ENCODE peak calls at places on chromosomes 12 and 14, in eight cellular contexts. Y is uterus, K is pancreas, R is cardiac muscle cell, M is right cardiac atrium, P is OCI-LY7, N is endodermal cell, T is astrocyte. L is an unnamed sample.

GRCh38 chr14:77094672-77095284 is 3.3 kb upstream of the CIPC start:
- DNase-seq in Y (peak; percentile 75), K (peak; percentile 74), R (peak; percentile 89), M (peak; percentile 91), P (peak; percentile 79), N (peak; percentile 95), T (peak; percentile 44), L (peak; percentile 90)

GRCh38 chr12:69898236-69898635 is 73.2 kb downstream of the MYRFL start:
- DNase-seq in Y (no peak), K (no peak), R (peak; percentile 36), M (no peak), P (no peak), N (no peak), T (peak; percentile 86), L (no peak)

GRCh38 chr12:262817-263216 is at the start of gene SLC6A13:
- DNase-seq in Y (no peak), K (no peak), R (no peak), M (peak; percentile 57), P (no peak), N (no peak), T (peak; percentile 47), L (no peak)

GRCh38 chr14:50823763-50824636 is 7.0 kb downstream of the NIN start:
- DNase-seq in Y (no peak), K (peak; percentile 35), R (no peak), M (no peak), P (peak; percentile 50), N (no peak), T (no peak), L (no peak)

GRCh38 chr14:71675126-71675901 is 256.9 kb upstream of the RGS6 start:
- DNase-seq in Y (no peak), K (no peak), R (no peak), M (no peak), P (no peak), N (peak; percentile 79), T (no peak), L (no peak)

GRCh38 chr12:88998421-88998820 is 353.9 kb downstream of the DUSP6 start:
- DNase-seq in Y (no peak), K (no peak), R (peak; percentile 68), M (no peak), P (no peak), N (no peak), T (no peak), L (no peak)

GRCh38 chr14:43651185-43651787 is 855.8 kb downstream of the FSCB start:
- DNase-seq in Y (no peak), K (no peak), R (no peak), M (no peak), P (no peak), N (no peak), T (no peak), L (no peak)

GRCh38 chr14:68978550-68978911 is 571 bp downstream of the ACTN1 start:
- DNase-seq in Y (peak; percentile 80), K (peak; percentile 86), R (peak; percentile 67), M (peak; percentile 90), P (no peak), N (peak; percentile 91), T (no peak), L (peak; percentile 86)

GRCh38 chr12:64720884-64721283 is 38.3 kb downstream of the GNS start:
- DNase-seq in Y (no peak), K (no peak), R (no peak), M (no peak), P (no peak), N (no peak), T (no peak), L (no peak)

GRCh38 chr12:28239918-28240317 is 49.7 kb downstream of the CCDC91 start:
- DNase-seq in Y (no peak), K (no peak), R (no peak), M (no peak), P (no peak), N (no peak), T (no peak), L (no peak)

GRCh38 chr14:70808023-70808401 is 1.3 kb downstream of the MAP3K9 start:
- DNase-seq in Y (no peak), K (peak; percentile 34), R (no peak), M (no peak), P (peak; percentile 41), N (no peak), T (no peak), L (no peak)

GRCh38 chr14:92552066-92552465 is 38.5 kb downstream of the RIN3 start:
- DNase-seq in Y (no peak), K (no peak), R (no peak), M (no peak), P (no peak), N (no peak), T (no peak), L (no peak)

GRCh38 chr12:74980510-74980909 is 229.1 kb downstream of the KCNC2 start:
- DNase-seq in Y (no peak), K (no peak), R (no peak), M (no peak), P (no peak), N (no peak), T (no peak), L (no peak)

GRCh38 chr14:64209428-64210165 is 84.6 kb downstream of the ESR2 start:
- DNase-seq in Y (peak; percentile 57), K (no peak), R (peak; percentile 77), M (peak; percentile 86), P (no peak), N (no peak), T (no peak), L (no peak)

GRCh38 chr12:126668961-126669360 is 1598.0 kb upstream of the TMEM132C start:
- DNase-seq in Y (no peak), K (no peak), R (peak; percentile 33), M (no peak), P (no peak), N (no peak), T (peak; percentile 85), L (no peak)

GRCh38 chr12:1205512-1206060 is 214.6 kb downstream of the ERC1 start:
- DNase-seq in Y (no peak), K (no peak), R (no peak), M (no peak), P (peak; percentile 12), N (no peak), T (peak; percentile 49), L (no peak)

GRCh38 chr12:85866929-85867776 is 6.9 kb upstream of the NTS start:
- DNase-seq in Y (peak; percentile 31), K (no peak), R (peak; percentile 82), M (no peak), P (peak; percentile 35), N (peak; percentile 63), T (peak; percentile 44), L (no peak)

GRCh38 chr14:96393292-96393691 is 1.4 kb downstream of the AK7 start:
- DNase-seq in Y (no peak), K (no peak), R (no peak), M (no peak), P (no peak), N (no peak), T (no peak), L (no peak)

GRCh38 chr12:130178291-130178690 is 16.0 kb downstream of the FZD10 start:
- DNase-seq in Y (no peak), K (no peak), R (no peak), M (no peak), P (no peak), N (no peak), T (no peak), L (no peak)

GRCh38 chr12:10339441-10339840 is 31.8 kb downstream of the KLRD1 start:
- DNase-seq in Y (no peak), K (no peak), R (peak; percentile 41), M (peak; percentile 44), P (no peak), N (no peak), T (peak; percentile 25), L (no peak)

GRCh38 chr14:52262600-52262999 is 4.9 kb upstream of the PTGDR start:
- DNase-seq in Y (no peak), K (no peak), R (no peak), M (no peak), P (no peak), N (no peak), T (no peak), L (no peak)

GRCh38 chr12:6613015-6613775 is 6.0 kb upstream of the CHD4 start:
- DNase-seq in Y (peak; percentile 87), K (peak; percentile 62), R (peak; percentile 84), M (peak; percentile 92), P (peak; percentile 30), N (peak; percentile 79), T (peak; percentile 74), L (no peak)

GRCh38 chr14:61404637-61405036 is 83.3 kb downstream of the PRKCH start:
- DNase-seq in Y (no peak), K (no peak), R (no peak), M (no peak), P (no peak), N (no peak), T (no peak), L (no peak)

GRCh38 chr12:44835641-44836379 is 40.3 kb downstream of the NELL2 start:
- DNase-seq in Y (no peak), K (peak; percentile 19), R (no peak), M (no peak), P (no peak), N (no peak), T (peak; percentile 0), L (no peak)

GRCh38 chr12:2258035-2258434 is 205.2 kb downstream of the CACNA1C start:
- DNase-seq in Y (no peak), K (no peak), R (peak; percentile 79), M (no peak), P (no peak), N (no peak), T (peak; percentile 41), L (no peak)

GRCh38 chr14:103871596-103872480 is 24.5 kb upstream of the PPP1R13B start:
- DNase-seq in Y (peak; percentile 48), K (peak; percentile 94), R (peak; percentile 46), M (peak; percentile 90), P (peak; percentile 80), N (peak; percentile 93), T (no peak), L (no peak)
- H3K27ac ChIP-seq in Y (no peak overlapping the region), K (peak overlapping the region; percentile 50), R (no peak overlapping the region), M (peak overlapping the region; percentile 14), P (no peak overlapping the region), N (no peak overlapping the region), T (no peak overlapping the region), L (peak overlapping the region; percentile 20)

GRCh38 chr12:66831495-66831894 is 152.6 kb upstream of the GRIP1 start:
- DNase-seq in Y (no peak), K (no peak), R (no peak), M (no peak), P (no peak), N (no peak), T (no peak), L (no peak)
- H3K27ac ChIP-seq in Y (no peak overlapping the region), K (no peak overlapping the region), R (no peak overlapping the region), M (no peak overlapping the region), P (no peak overlapping the region), N (no peak overlapping the region), T (no peak overlapping the region), L (no peak overlapping the region)

GRCh38 chr14:100889641-100890040 is 13.9 kb downstream of the RTL1 start:
- DNase-seq in Y (peak; percentile 12), K (no peak), R (no peak), M (peak; percentile 32), P (no peak), N (no peak), T (no peak), L (peak; percentile 26)
- H3K27ac ChIP-seq in Y (peak overlapping the region; percentile 61), K (no peak overlapping the region), R (no peak overlapping the region), M (no peak overlapping the region), P (no peak overlapping the region), N (no peak overlapping the region), T (no peak overlapping the region), L (no peak overlapping the region)

DNA sequence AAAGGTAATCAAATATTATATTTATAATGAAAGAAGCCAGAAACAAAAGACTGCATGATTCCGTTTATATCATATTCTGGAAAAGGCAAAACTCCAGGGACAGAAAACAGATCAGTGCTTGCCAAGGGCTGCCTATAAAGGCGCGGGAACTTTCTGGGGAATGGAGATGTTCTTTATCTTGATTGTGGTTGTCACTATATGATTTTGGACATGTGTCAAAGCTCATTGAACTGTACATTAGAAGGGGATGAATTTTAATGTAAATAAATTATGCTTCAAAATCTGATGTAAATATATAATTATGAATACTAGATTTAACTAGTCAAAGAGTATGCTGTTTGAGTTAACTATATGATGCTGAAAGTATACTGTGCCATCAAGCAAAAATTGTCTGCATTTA is 115.4 kb upstream of the KRAS start:
- DNase-seq in Y (no peak), K (no peak), R (no peak), M (no peak), P (no peak), N (peak; percentile 10), T (no peak), L (no peak)
- H3K27ac ChIP-seq in Y (no peak overlapping the region), K (no peak overlapping the region), R (no peak overlapping the region), M (no peak overlapping the region), P (no peak overlapping the region), N (no peak overlapping the region), T (no peak overlapping the region), L (no peak overlapping the region)